ENCODE peak calls at places on chromosome 15, in five cellular contexts. Q is upper lobe of right lung; P is T-cell; H is stimulated activated CD4-positive, alpha-beta T cell treated with anti-CD3 and anti-CD28 coated beads, Interleukin-1b, Interleukin-23, amount 100 ng/mL, for 4 hours; Y is frontal cortex. C is an unnamed sample.

GRCh38 chr15:84666373-84666772 is 8.4 kb upstream of the NMB start:
- DNase-seq in Y (no peak), Q (no peak), H (no peak), P (no peak), C (no peak)

GRCh38 chr15:94041731-94042130 is 189.6 kb upstream of the MCTP2 start:
- DNase-seq in Y (no peak), P (no peak), H (no peak), Q (no peak), C (no peak)

GRCh38 chr15:60751985-60752952 is 273.3 kb upstream of the ICE2 start:
- DNase-seq in P (no peak), H (no peak), Q (no peak), Y (no peak), C (no peak)

GRCh38 chr15:82750831-82751181 is 41.1 kb upstream of the AP3B2 start:
- DNase-seq in H (no peak), Q (no peak), P (peak), Y (no peak), C (no peak)

GRCh38 chr15:50148362-50148963 is 29.4 kb upstream of the ATP8B4 start:
- DNase-seq in H (no peak), P (no peak), Y (no peak), Q (no peak), C (no peak)

GRCh38 chr15:67125589-67126502 is 60.4 kb downstream of the SMAD3 start:
- DNase-seq in P (no peak), H (no peak), Q (no peak), Y (no peak), C (no peak)

GRCh38 chr15:83170474-83171165 is 37.0 kb downstream of the HDGFL3 start:
- DNase-seq in Q (no peak), Y (no peak), H (no peak), P (no peak), C (no peak)

GRCh38 chr15:101536166-101536874 is 46.8 kb upstream of the PCSK6 start:
- DNase-seq in P (no peak), H (no peak), Q (no peak), Y (no peak), C (no peak)

GRCh38 chr15:75201609-75202250 is at the start of gene C15orf39:
- DNase-seq in H (peak), Q (peak), Y (peak), P (peak), C (peak)